ENCODE peak calls at places on chromosomes 12 and 14, in six cellular contexts. X is T-helper 9 cell, H is GM20000, Q is WERI-Rb-1, T is Peyer's patch, P is T-helper 2 cell. Z is an unnamed sample.

GRCh38 chr12:105698047-105698446 is 367.6 kb downstream of the C12orf75 start:
- DNase-seq in X (no peak), H (no peak), Q (peak; percentile 35), T (no peak), P (no peak), Z (no peak)

GRCh38 chr14:105485720-105486332 is 860 bp upstream of the CRIP1 start:
- DNase-seq in X (peak; percentile 60), H (peak; percentile 63), Q (peak; percentile 85), T (no peak), P (peak; percentile 41), Z (no peak)

GRCh38 chr12:50788562-50788961 is 24.7 kb downstream of the ATF1 start:
- DNase-seq in X (no peak), H (no peak), Q (no peak), T (no peak), P (no peak), Z (no peak)

GRCh38 chr14:75793806-75794205 is 132.8 kb downstream of the TTLL5 start:
- DNase-seq in X (no peak), H (no peak), Q (no peak), T (no peak), P (no peak), Z (no peak)

GRCh38 chr12:27530157-27530922 is 6.3 kb downstream of the PPFIBP1 start:
- DNase-seq in X (no peak), H (no peak), Q (no peak), T (no peak), P (no peak), Z (no peak)

GRCh38 chr12:92398565-92399309 is 253.1 kb upstream of the BTG1 start:
- DNase-seq in X (no peak), H (peak; percentile 29), Q (no peak), T (no peak), P (no peak), Z (no peak)

GRCh38 chr14:95265106-95266094 is 54.3 kb downstream of the CLMN start:
- DNase-seq in X (no peak), H (peak; percentile 72), Q (peak; percentile 55), T (peak; percentile 43), P (no peak), Z (peak; percentile 67)

GRCh38 chr12:40917561-40917960 is 225.3 kb downstream of the CNTN1 start:
- DNase-seq in X (no peak), H (no peak), Q (no peak), T (no peak), P (no peak), Z (no peak)

GRCh38 chr12:104215638-104216297 is at the start of gene TXNRD1:
- DNase-seq in X (peak; percentile 71), H (peak; percentile 91), Q (no peak), T (peak; percentile 80), P (peak; percentile 75), Z (peak; percentile 75)

GRCh38 chr12:126742326-126742725 is 1524.6 kb upstream of the TMEM132C start:
- DNase-seq in X (no peak), H (no peak), Q (no peak), T (no peak), P (no peak), Z (no peak)

GRCh38 chr14:91977909-91978308 is 30.4 kb upstream of the FBLN5 start:
- DNase-seq in X (no peak), H (no peak), Q (no peak), T (no peak), P (no peak), Z (no peak)

GRCh38 chr12:541676-542289 is 82.0 kb downstream of the B4GALNT3 start:
- DNase-seq in X (no peak), H (no peak), Q (no peak), T (no peak), P (no peak), Z (no peak)

GRCh38 chr12:15757553-15758255 is 31.5 kb downstream of the EPS8 start:
- DNase-seq in X (no peak), H (no peak), Q (no peak), T (no peak), P (no peak), Z (no peak)

GRCh38 chr12:52050116-52050770 is 999 bp upstream of the NR4A1 start:
- DNase-seq in X (no peak), H (no peak), Q (no peak), T (no peak), P (no peak), Z (peak; percentile 47)

GRCh38 chr12:93050026-93050747 is 121.1 kb upstream of the EEA1 start:
- DNase-seq in X (no peak), H (no peak), Q (no peak), T (no peak), P (no peak), Z (no peak)

GRCh38 chr12:51683763-51684357 is 92.8 kb downstream of the SCN8A start:
- DNase-seq in X (no peak), H (no peak), Q (no peak), T (no peak), P (no peak), Z (no peak)

GRCh38 chr12:507261-507853 is 47.6 kb downstream of the B4GALNT3 start:
- DNase-seq in X (no peak), H (no peak), Q (no peak), T (no peak), P (no peak), Z (peak; percentile 43)

GRCh38 chr14:52911904-52912303 is 38.9 kb downstream of the FERMT2 start:
- DNase-seq in X (no peak), H (no peak), Q (no peak), T (no peak), P (no peak), Z (no peak)

GRCh38 chr14:23694085-23694975 is 58.2 kb downstream of the DHRS2 start:
- DNase-seq in X (no peak), H (no peak), Q (peak; percentile 74), T (no peak), P (no peak), Z (no peak)

GRCh38 chr12:25404955-25405354 is 148.1 kb downstream of the LMNTD1 start:
- DNase-seq in X (no peak), H (no peak), Q (no peak), T (no peak), P (no peak), Z (no peak)

GRCh38 chr14:69711065-69711464 is 55.9 kb upstream of the SRSF5 start:
- DNase-seq in X (no peak), H (no peak), Q (peak; percentile 96), T (no peak), P (no peak), Z (peak; percentile 77)

GRCh38 chr14:62886461-62886860 is 158.8 kb downstream of the KCNH5 start:
- DNase-seq in X (no peak), H (no peak), Q (no peak), T (no peak), P (no peak), Z (no peak)

GRCh38 chr14:60226296-60226695 is 22.7 kb upstream of the PPM1A start:
- DNase-seq in X (no peak), H (no peak), Q (no peak), T (no peak), P (no peak), Z (no peak)

GRCh38 chr12:4858385-4858784 is 51.3 kb upstream of the KCNA1 start:
- DNase-seq in X (no peak), H (peak; percentile 21), Q (peak; percentile 82), T (no peak), P (no peak), Z (peak; percentile 30)

GRCh38 chr12:122862110-122862634 is 26.9 kb downstream of the HIP1R start:
- DNase-seq in X (no peak), H (no peak), Q (no peak), T (no peak), P (no peak), Z (no peak)

Z was measured in left colon.